ENCODE peak calls at places on chromosomes 7 and 10, in five cellular contexts. M is cardiac muscle cell; O is stimulated activated CD8-positive, alpha-beta memory T cell treated with anti-CD3 and anti-CD28 coated beads, Interleukin-12 subunit alpha, Interleukin-12 subunit beta, amount 100 ng/mL, for 4 hours; B is HEK293T; V is EL. T is an unnamed sample.

GRCh38 chr10:89891006-89891405 is 189.6 kb downstream of the KIF20B start:
- DNase-seq in M (no peak), O (no peak), B (no peak), V (no peak), T (no peak)

GRCh38 chr10:72257051-72257892 is 16.5 kb upstream of the DDIT4 start:
- DNase-seq in M (no peak), O (no peak), B (no peak), V (no peak), T (no peak)

GRCh38 chr10:58064714-58065528 is 202.8 kb downstream of the IPMK start:
- DNase-seq in M (peak; percentile 51), O (no peak), B (peak; percentile 53), V (peak; percentile 55), T (no peak)

GRCh38 chr10:77332256-77332655 is 305.4 kb downstream of the KCNMA1 start:
- DNase-seq in M (no peak), O (no peak), B (no peak), V (no peak), T (no peak)

GRCh38 chr10:118436742-118437141 is 94.6 kb upstream of the FAM204A start:
- DNase-seq in M (no peak), O (no peak), B (no peak), V (no peak), T (no peak)

GRCh38 chr7:3065724-3066143 is 22.1 kb upstream of the CARD11 start:
- DNase-seq in M (peak; percentile 31), O (no peak), B (peak; percentile 81), V (no peak), T (peak; percentile 58)

GRCh38 chr10:110372656-110373055 is 67.9 kb upstream of the SMNDC1 start:
- DNase-seq in M (no peak), O (no peak), B (no peak), V (peak; percentile 48), T (no peak)

GRCh38 chr10:11876805-11877395 is 53.7 kb downstream of the PROSER2 start:
- DNase-seq in M (no peak), O (no peak), B (no peak), V (no peak), T (no peak)

GRCh38 chr7:86939197-86939814 is 120.1 kb downstream of the ELAPOR2 start:
- DNase-seq in M (peak; percentile 71), O (no peak), B (peak; percentile 40), V (peak; percentile 43), T (no peak)

GRCh38 chr7:155188357-155188756 is 109.3 kb upstream of the INSIG1 start:
- DNase-seq in M (no peak), O (no peak), B (no peak), V (no peak), T (no peak)

GRCh38 chr10:125816548-125816947 is 6.5 kb downstream of the UROS start:
- DNase-seq in M (no peak), O (no peak), B (no peak), V (no peak), T (no peak)

GRCh38 chr10:29590598-29591415 is 44.0 kb downstream of the SVIL start:
- DNase-seq in M (peak; percentile 52), O (no peak), B (peak; percentile 26), V (peak; percentile 60), T (no peak)

GRCh38 chr7:150737265-150738055 is at the start of gene GIMAP5:
- DNase-seq in M (no peak), O (peak; percentile 39), B (no peak), V (no peak), T (no peak)

GRCh38 chr10:128210215-128211063 is 84.2 kb upstream of the MKI67 start:
- DNase-seq in M (peak; percentile 59), O (peak; percentile 65), B (peak; percentile 81), V (peak; percentile 28), T (peak; percentile 75)